ENCODE peak calls at places on chromosomes 3 and 15, in four cellular contexts. Y is left ventricle myocardium inferior, N is adrenal gland, K is WERI-Rb-1. F is an unnamed sample. For H3K27me3, the result is how much of the 10 kb centered on the place peaks cover.

GRCh38 chr3:176867681-176868663 is 329.3 kb downstream of the TBL1XR1 start:
- DNase-seq in K (no peak), N (no peak), Y (no peak), F (no peak)

GRCh38 chr15:39786444-39787056 is 3.9 kb upstream of the FSIP1 start:
- DNase-seq in K (no peak), Y (no peak), N (no peak), F (no peak)

GRCh38 chr3:82080261-82080660 is 318.8 kb upstream of the GBE1 start:
- DNase-seq in K (no peak), Y (no peak), N (no peak), F (no peak)

GRCh38 chr3:17602126-17602525 is 140.3 kb downstream of the TBC1D5 start:
- DNase-seq in N (no peak), Y (no peak), K (no peak), F (no peak)

GRCh38 chr15:75666823-75667501 is 19.2 kb downstream of the SNX33 start:
- DNase-seq in K (no peak), N (no peak), Y (peak), F (peak)

GRCh38 chr15:47987908-47988532 is 132.8 kb upstream of the SLC24A5 start:
- DNase-seq in N (no peak), Y (no peak), K (peak), F (no peak)

GRCh38 chr15:35139822-35140221 is 54.7 kb upstream of the NANOGP8 start:
- DNase-seq in K (no peak), Y (no peak), N (no peak), F (no peak)

GRCh38 chr3:194130807-194131589 is 5.0 kb upstream of the HES1 start:
- DNase-seq in K (no peak), Y (no peak), N (no peak), F (peak)

GRCh38 chr3:141231923-141232861 is 567 bp downstream of the PXYLP1 start:
- DNase-seq in N (peak), K (peak), Y (peak), F (peak)

GRCh38 chr3:40019371-40019770 is 210.0 kb downstream of the MYRIP start:
- DNase-seq in Y (no peak), N (no peak), K (no peak), F (no peak)

GRCh38 chr15:50009634-50010033 is 109.4 kb downstream of the ATP8B4 start:
- DNase-seq in N (no peak), Y (no peak), K (no peak), F (no peak)

GRCh38 chr15:57323806-57324589 is 52.3 kb upstream of the CGNL1 start:
- DNase-seq in Y (peak), K (peak), N (peak), F (peak)

GRCh38 chr3:24259901-24260512 is 234.6 kb downstream of the THRB start:
- DNase-seq in Y (no peak), N (peak), K (no peak), F (peak)

GRCh38 chr3:68876112-68876713 is 56.1 kb downstream of the TAFA4 start:
- DNase-seq in N (peak), Y (no peak), K (peak), F (no peak)

GRCh38 chr15:37101634-37102314 is 1.4 kb upstream of the MEIS2 start:
- DNase-seq in Y (peak), K (peak), N (peak), F (peak)

GRCh38 chr15:37098468-37099320 is 1.7 kb downstream of the MEIS2 start:
- DNase-seq in Y (peak), N (peak), K (peak), F (peak)

GRCh38 chr15:37102315-37103021 is 2.1 kb upstream of the MEIS2 start:
- DNase-seq in Y (no peak), N (peak), K (peak), F (no peak)

GRCh38 chr15:37099321-37100108 is 834 bp downstream of the MEIS2 start:
- DNase-seq in K (peak), N (peak), Y (no peak), F (no peak)

DNA sequence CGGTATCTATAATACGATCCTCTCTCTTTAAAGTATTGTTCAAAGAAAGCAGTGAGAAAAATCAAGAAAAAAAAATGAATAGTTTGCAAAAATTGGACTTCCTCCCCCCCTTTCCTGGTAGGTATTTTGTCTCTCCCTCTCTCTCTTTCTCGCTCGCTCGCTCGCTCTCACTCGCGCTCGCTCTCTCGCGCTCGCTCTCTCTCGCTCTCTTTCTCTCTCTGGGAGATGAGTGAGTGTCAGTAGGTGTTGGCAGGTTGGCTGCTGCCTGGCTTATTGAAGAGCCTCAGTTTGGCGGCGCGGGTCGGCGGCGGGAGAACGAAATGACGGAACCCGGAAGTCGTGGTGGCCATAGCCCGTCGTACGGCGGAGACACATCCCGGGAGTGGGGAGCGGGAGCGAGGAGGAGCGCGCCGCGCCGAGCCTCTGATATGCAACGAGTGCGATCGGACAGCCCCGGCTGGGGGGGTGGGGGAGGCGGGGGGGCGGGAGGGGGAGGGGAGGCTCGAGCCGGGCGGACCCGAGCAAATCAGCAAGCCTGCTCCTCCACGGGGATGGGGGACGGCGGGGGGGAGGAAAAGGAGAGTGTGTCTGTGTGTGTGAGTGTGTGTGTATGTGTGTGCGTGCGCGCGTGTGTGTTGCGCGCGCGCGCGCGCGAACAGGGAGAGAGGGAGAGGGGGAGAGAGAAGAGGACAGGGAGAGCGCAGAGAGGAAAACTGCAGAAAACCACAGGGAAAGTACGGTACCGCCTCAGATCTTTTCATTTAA is at the start of gene MEIS2:
- DNase-seq in N (peak), Y (peak), K (peak), F (peak)
- H3K27me3 ChIP-seq in N (under half), Y (half or more), K (under half), F (under half)

GRCh38 chr15:77959094-77959879 is 118.2 kb downstream of the TBC1D2B start:
- DNase-seq in Y (peak), N (peak), K (peak), F (peak)
- H3K27me3 ChIP-seq in Y (under half), N (under half), K (under half), F (under half)

GRCh38 chr3:187878776-187879524 is 133.7 kb upstream of the BCL6 start:
- DNase-seq in K (no peak), Y (no peak), N (no peak), F (no peak)

GRCh38 chr3:187875868-187876267 is 130.6 kb upstream of the BCL6 start:
- DNase-seq in N (no peak), K (no peak), Y (no peak), F (no peak)

GRCh38 chr3:187880438-187880837 is 135.2 kb upstream of the BCL6 start:
- DNase-seq in Y (no peak), N (no peak), K (no peak), F (no peak)
- H3K27me3 ChIP-seq in Y (under half), N (under half), K (under half), F (under half)

DNA sequence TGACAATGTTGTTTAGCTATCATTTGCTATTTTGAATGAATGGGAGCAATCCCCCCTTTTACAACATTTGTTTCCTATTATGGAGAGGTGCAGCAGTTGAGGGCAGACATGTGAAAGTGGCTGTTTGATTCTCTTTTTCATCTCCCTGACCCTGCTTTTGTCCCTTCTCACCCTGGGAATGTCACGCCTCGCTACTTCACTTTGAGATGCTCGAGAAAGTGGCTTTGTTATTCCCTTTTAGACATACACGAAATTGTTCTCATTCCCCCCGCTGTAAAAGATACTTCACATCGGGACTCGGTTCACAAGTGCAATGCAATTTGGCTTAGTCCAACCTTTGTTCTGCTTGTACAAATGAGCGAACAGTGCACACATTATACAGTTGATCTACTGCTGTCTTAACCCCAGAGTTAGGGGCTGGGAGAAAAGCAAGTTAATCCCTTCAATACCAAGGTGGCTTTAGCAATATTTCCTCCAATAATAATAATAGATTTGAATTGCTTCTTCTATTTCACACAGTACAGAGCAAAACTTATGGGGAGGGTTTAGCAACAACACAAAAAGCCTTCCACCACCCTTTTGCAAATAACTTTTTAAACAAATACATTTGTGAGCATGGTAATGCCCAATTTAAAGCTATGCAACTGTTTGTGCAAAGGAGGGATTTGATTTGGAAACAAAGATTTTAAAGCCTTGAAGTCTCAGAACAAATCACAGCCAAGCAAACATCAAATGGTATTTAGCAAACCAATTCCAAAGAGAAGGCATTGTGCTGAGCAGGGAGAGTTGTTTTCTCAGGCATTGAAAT is 5.7 kb upstream of the FOXB1 start:
- DNase-seq in K (no peak), Y (no peak), N (no peak), F (no peak)
- H3K27me3 ChIP-seq in K (half or more), Y (half or more), N (half or more), F (half or more)

DNA sequence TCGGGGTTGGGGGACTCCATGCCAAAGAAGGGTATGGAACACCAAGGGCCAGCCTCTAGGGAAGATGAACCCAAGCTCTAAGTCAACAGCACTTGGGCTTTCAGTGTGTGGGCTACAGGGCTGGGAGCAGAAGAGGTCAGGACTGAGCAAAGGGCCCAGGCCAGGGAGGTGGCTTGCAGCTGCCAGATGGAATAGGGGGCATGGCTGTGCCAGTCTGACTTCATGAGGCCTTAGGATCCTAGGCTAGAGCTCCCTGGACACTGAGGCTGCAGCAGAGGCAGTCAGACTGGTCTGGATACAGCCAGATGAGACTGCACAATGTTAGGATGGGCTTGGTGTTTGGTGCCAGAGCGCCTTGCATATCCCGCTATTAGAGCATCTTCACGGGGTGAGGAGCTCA is 3.8 kb downstream of the RASGRF1 start:
- DNase-seq in N (no peak), K (no peak), Y (no peak), F (no peak)
- H3K27me3 ChIP-seq in N (under half), K (under half), Y (half or more), F (half or more)

F was measured in MG63.